ENCODE peak calls at places on chromosomes 13 and 19, in eight cellular contexts. D is tibial nerve, Z is fibroblast of pulmonary artery, Q is AG10803, M is OCI-LY7, W is NB4, X is BJ, G is tibial artery. K is an unnamed sample.

GRCh38 chr13:39765801-39766463 is 110.5 kb downstream of the COG6 start:
- DNase-seq in D (no peak), Z (no peak), Q (peak; percentile 56), M (peak; percentile 49), W (peak; percentile 16), X (no peak), G (peak; percentile 19), K (peak; percentile 34)

GRCh38 chr13:43348397-43348796 is 325.0 kb downstream of the DNAJC15 start:
- DNase-seq in D (no peak), Z (peak; percentile 36), Q (no peak), M (no peak), W (no peak), X (no peak), G (no peak), K (no peak)

GRCh38 chr13:110340812-110341444 is 33.8 kb downstream of the COL4A2 start:
- DNase-seq in D (peak; percentile 34), Z (peak; percentile 95), Q (peak; percentile 74), M (no peak), W (peak; percentile 30), X (no peak), G (peak; percentile 86), K (peak; percentile 19)

GRCh38 chr19:2097330-2098327 is 914 bp downstream of the IZUMO4 start:
- DNase-seq in D (no peak), Z (no peak), Q (no peak), M (peak; percentile 23), W (no peak), X (no peak), G (peak; percentile 32), K (peak; percentile 68)

GRCh38 chr13:99083976-99084375 is 106.1 kb upstream of the DOCK9 start:
- DNase-seq in D (no peak), Z (no peak), Q (no peak), M (peak; percentile 44), W (no peak), X (no peak), G (no peak), K (no peak)

GRCh38 chr13:60398949-60399589 is 2.0 kb downstream of the TDRD3 start:
- DNase-seq in D (no peak), Z (peak; percentile 14), Q (no peak), M (no peak), W (peak; percentile 20), X (no peak), G (no peak), K (no peak)

GRCh38 chr13:48066310-48066989 is 28.5 kb downstream of the MED4 start:
- DNase-seq in D (no peak), Z (peak; percentile 31), Q (peak; percentile 30), M (no peak), W (peak; percentile 38), X (no peak), G (no peak), K (peak; percentile 72)

GRCh38 chr19:17829855-17830566 is 8.7 kb upstream of the INSL3 start:
- DNase-seq in D (no peak), Z (peak; percentile 29), Q (peak; percentile 15), M (no peak), W (no peak), X (no peak), G (no peak), K (no peak)

GRCh38 chr19:54230031-54230430 is 7.2 kb upstream of the LILRB3 start:
- DNase-seq in D (no peak), Z (no peak), Q (no peak), M (no peak), W (no peak), X (no peak), G (no peak), K (no peak)

GRCh38 chr13:93775507-93776108 is 549.0 kb downstream of the GPC6 start:
- DNase-seq in D (no peak), Z (peak; percentile 67), Q (peak; percentile 79), M (no peak), W (no peak), X (peak; percentile 61), G (no peak), K (no peak)

GRCh38 chr13:87810391-87810801 is 139.2 kb downstream of the SLITRK5 start:
- DNase-seq in D (no peak), Z (no peak), Q (no peak), M (peak; percentile 34), W (no peak), X (no peak), G (no peak), K (no peak)

GRCh38 chr13:97574926-97575325 is 141.0 kb downstream of the RAP2A start:
- DNase-seq in D (no peak), Z (peak; percentile 64), Q (peak; percentile 25), M (peak; percentile 1), W (peak; percentile 44), X (no peak), G (no peak), K (peak; percentile 46)

GRCh38 chr19:49556412-49557398 is 23.7 kb downstream of the NOSIP start:
- DNase-seq in D (no peak), Z (no peak), Q (no peak), M (no peak), W (no peak), X (no peak), G (no peak), K (no peak)

DNA sequence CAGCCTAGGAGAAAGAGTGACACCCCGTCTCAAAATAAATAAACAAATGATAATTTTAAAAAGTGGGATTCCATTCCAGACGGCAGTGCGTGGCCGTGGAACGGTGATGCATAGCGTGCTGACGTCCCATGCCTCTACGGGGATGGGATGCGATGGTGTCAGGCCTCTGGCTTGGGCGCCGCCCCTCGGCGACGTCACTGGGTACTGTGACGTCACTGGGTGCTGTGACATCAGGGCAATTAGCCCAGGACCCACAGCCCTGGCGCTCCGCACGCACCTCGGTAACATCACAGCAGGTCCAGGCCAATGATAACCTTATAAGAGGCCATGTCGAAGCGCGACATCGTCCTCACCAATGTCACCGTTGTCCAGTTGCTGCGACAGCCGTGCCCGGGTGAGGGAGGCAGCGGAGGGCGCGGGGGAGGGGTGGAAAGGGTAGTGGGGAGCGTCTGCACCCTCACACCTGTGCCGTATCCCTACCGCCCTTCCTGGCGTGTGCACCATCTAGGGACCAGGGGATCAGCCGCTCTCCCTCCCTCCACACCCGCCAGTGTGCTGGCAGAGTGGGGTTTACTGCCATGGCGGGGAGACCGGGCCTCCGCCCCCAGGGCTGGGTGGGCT is at the start of gene GAPDHS:
- DNase-seq in D (no peak), Z (no peak), Q (no peak), M (no peak), W (no peak), X (no peak), G (no peak), K (no peak)
- H3K4me3 ChIP-seq in D (no peak within 1 kb of the TSS), Z (no peak within 1 kb of the TSS), Q (no peak within 1 kb of the TSS), M (no peak within 1 kb of the TSS), W (no peak within 1 kb of the TSS), X (no peak within 1 kb of the TSS), G (no peak within 1 kb of the TSS), K (no peak within 1 kb of the TSS)

GRCh38 chr19:29086646-29087045 is 126.3 kb downstream of the UQCRFS1 start:
- DNase-seq in D (no peak), Z (no peak), Q (no peak), M (no peak), W (no peak), X (no peak), G (no peak), K (no peak)

GRCh38 chr19:29086182-29086581 is 126.8 kb downstream of the UQCRFS1 start:
- DNase-seq in D (no peak), Z (no peak), Q (no peak), M (no peak), W (no peak), X (no peak), G (no peak), K (no peak)

GRCh38 chr19:29083863-29084262 is 129.1 kb downstream of the UQCRFS1 start:
- DNase-seq in D (no peak), Z (no peak), Q (no peak), M (no peak), W (no peak), X (no peak), G (peak; percentile 33), K (no peak)

GRCh38 chr19:29085630-29086029 is 127.3 kb downstream of the UQCRFS1 start:
- DNase-seq in D (no peak), Z (no peak), Q (no peak), M (no peak), W (no peak), X (no peak), G (no peak), K (no peak)

DNA sequence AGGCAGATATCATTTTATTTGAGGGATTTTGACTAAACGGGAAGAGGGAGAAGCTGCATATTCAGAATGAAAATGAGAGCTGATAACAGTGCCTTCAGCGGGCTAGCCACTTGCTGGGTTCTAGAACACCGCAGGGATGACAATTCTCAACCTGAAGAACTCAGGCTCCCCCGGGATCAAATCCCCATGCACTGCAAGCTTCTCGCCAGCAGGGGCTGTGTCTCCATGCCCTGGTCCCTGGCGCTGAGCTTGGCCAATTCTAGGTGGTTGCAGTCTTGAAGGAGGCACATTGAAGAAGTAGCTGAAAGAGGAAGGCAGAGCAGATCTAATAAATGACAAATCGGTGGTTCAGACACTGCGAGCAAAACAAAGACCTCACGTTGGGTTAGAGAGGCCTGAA is 128.7 kb downstream of the UQCRFS1 start:
- DNase-seq in D (no peak), Z (no peak), Q (peak; percentile 21), M (peak; percentile 4), W (peak; percentile 61), X (no peak), G (no peak), K (peak; percentile 17)
- TF ChIP-seq CTCF in D (no peak), Z (no peak), Q (peak; percentile 50), M (peak; percentile 54), W (peak; percentile 57), X (peak; percentile 52), G (no peak), K (peak; percentile 48)

GRCh38 chr19:10146142-10146541 is 26.4 kb upstream of the EIF3G start:
- DNase-seq in D (no peak), Z (no peak), Q (no peak), M (no peak), W (no peak), X (no peak), G (no peak), K (no peak)
- H3K4me3 ChIP-seq in D (no peak overlapping the region), Z (no peak overlapping the region), Q (no peak overlapping the region), M (no peak overlapping the region), W (no peak overlapping the region), X (no peak overlapping the region), G (no peak overlapping the region), K (no peak overlapping the region)

GRCh38 chr19:4258181-4258580 is 11.3 kb downstream of the YJU2 start:
- DNase-seq in D (no peak), Z (no peak), Q (no peak), M (no peak), W (no peak), X (no peak), G (no peak), K (no peak)

GRCh38 chr19:4260605-4261191 is 13.8 kb downstream of the YJU2 start:
- DNase-seq in D (no peak), Z (no peak), Q (no peak), M (no peak), W (peak; percentile 45), X (no peak), G (no peak), K (no peak)

GRCh38 chr19:4257025-4257424 is 10.1 kb downstream of the YJU2 start:
- DNase-seq in D (no peak), Z (no peak), Q (no peak), M (no peak), W (no peak), X (no peak), G (no peak), K (no peak)

DNA sequence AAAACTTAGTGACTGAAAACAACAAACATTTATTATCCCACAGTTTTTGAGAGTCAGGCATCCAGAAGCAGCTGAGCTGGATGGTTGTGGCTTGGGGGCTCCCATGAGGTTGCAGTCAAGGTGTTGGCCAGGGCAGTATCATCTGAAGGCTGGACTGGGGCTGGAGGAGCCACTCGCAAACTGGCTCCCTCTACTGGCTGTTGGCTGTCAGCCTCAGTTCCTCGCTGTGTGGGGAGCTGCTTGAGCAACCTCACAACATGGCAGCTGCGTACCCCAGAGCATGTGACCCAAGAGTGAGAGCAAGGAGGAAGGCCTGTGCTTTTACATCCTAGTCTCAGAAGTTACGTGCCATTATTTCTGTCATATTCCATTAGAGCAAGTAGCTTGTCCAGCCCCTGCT is 9.7 kb downstream of the YJU2 start:
- DNase-seq in D (no peak), Z (no peak), Q (no peak), M (no peak), W (peak; percentile 33), X (no peak), G (no peak), K (no peak)
- TF ChIP-seq CTCF in D (no peak), Z (no peak), Q (no peak), M (peak; percentile 67), W (peak; percentile 33), X (peak; percentile 17), G (no peak), K (no peak)